ENCODE peak calls at places on chromosomes 13 and 19, in eight cellular contexts. E is GM23248; N is T-cell; A is H7; D is lung; F is effector CD8-positive, alpha-beta T cell; S is activated naive CD4-positive, alpha-beta T cell treated with anti-CD3 and anti-CD28 coated beads, Interleukin-2, amount 10 ng/mL, durations not matched to agents 7 days and 5 days; T is A549. Z is an unnamed sample.

GRCh38 chr19:4097501-4097900 is 26.4 kb downstream of the MAP2K2 start:
- DNase-seq in D (no peak), A (no peak), N (no peak), F (no peak), S (no peak), E (no peak), T (no peak), Z (no peak)

GRCh38 chr19:4557971-4558941 is 1.2 kb downstream of the SEMA6B start:
- DNase-seq in F (peak), E (peak), S (peak), D (no peak), N (peak), A (peak), T (no peak), Z (peak)

GRCh38 chr19:4878491-4878968 is 11.1 kb upstream of the PLIN3 start:
- DNase-seq in N (no peak), E (no peak), F (no peak), T (no peak), S (no peak), D (no peak), A (peak), Z (no peak)

GRCh38 chr19:18809149-18809978 is 18.3 kb upstream of the COMP start:
- DNase-seq in A (peak), S (no peak), T (no peak), F (no peak), D (peak), E (peak), N (no peak), Z (no peak)

GRCh38 chr13:48316826-48317510 is 13.4 kb downstream of the RB1 start:
- DNase-seq in T (no peak), D (no peak), S (no peak), E (no peak), F (no peak), N (no peak), A (peak), Z (no peak)

GRCh38 chr13:48094781-48095502 is at the start of gene MED4:
- DNase-seq in S (peak), F (peak), N (peak), T (peak), D (peak), A (peak), E (peak), Z (peak)

GRCh38 chr19:6424190-6424938 is at the start of gene KHSRP:
- DNase-seq in A (peak), D (no peak), S (peak), T (no peak), F (peak), E (peak), N (peak), Z (peak)

GRCh38 chr19:45115809-45116615 is 23.0 kb downstream of the PPP1R37 start:
- DNase-seq in S (no peak), N (no peak), T (no peak), F (no peak), A (peak), E (no peak), D (no peak), Z (no peak)

GRCh38 chr13:110680852-110681251 is 25.1 kb downstream of the CARS2 start:
- DNase-seq in E (peak), T (peak), N (no peak), S (peak), A (peak), D (no peak), F (no peak), Z (peak)

GRCh38 chr19:46717716-46718143 is 816 bp upstream of the PRKD2 start:
- DNase-seq in F (no peak), E (peak), T (no peak), A (no peak), N (no peak), S (peak), D (no peak), Z (no peak)

GRCh38 chr13:73809561-73809960 is 324.6 kb downstream of the KLF12 start:
- DNase-seq in S (no peak), T (no peak), A (no peak), N (no peak), D (no peak), F (no peak), E (peak), Z (no peak)

GRCh38 chr19:1131718-1132552 is 28.1 kb downstream of the GPX4 start:
- DNase-seq in T (no peak), N (peak), S (peak), D (peak), E (peak), F (peak), A (peak), Z (peak)

GRCh38 chr13:30375436-30375835 is 46.9 kb upstream of the UBE2L5 start:
- DNase-seq in E (no peak), N (no peak), T (no peak), S (no peak), F (no peak), D (no peak), A (no peak), Z (no peak)

GRCh38 chr13:97298816-97299215 is 76.7 kb downstream of the MBNL2 start:
- DNase-seq in F (no peak), A (no peak), S (no peak), N (no peak), D (no peak), T (no peak), E (peak), Z (no peak)

GRCh38 chr19:311813-312261 is 20.6 kb upstream of the PLPP2 start:
- DNase-seq in T (no peak), S (no peak), N (no peak), E (no peak), D (no peak), F (no peak), A (peak), Z (no peak)

GRCh38 chr13:87311165-87311564 is 360.0 kb upstream of the SLITRK5 start:
- DNase-seq in S (no peak), E (no peak), N (no peak), A (no peak), T (no peak), F (no peak), D (no peak), Z (no peak)

GRCh38 chr19:3125900-3126524 is 9.8 kb upstream of the GNA15 start:
- DNase-seq in D (peak), T (peak), N (peak), F (peak), A (peak), S (peak), E (peak), Z (peak)